ENCODE peak calls at places on chromosome 17, in four cellular contexts. One of them, this sample, is unnamed. For H3K36me3 and H3K4me1, the result is how much of the 10 kb centered on the place peaks cover.

GRCh38 chr17:75096082-75096625 is 8.4 kb downstream of the SLC16A5 start:
- DNase-seq in gastrocnemius medialis: peak
- DNase-seq in SJSA1: peak
- DNase-seq in neural progenitor cell: no peak
- DNase-seq in this sample: peak

GRCh38 chr17:74307984-74308773 is 17.8 kb upstream of the KIF19 start:
- DNase-seq in gastrocnemius medialis: no peak
- DNase-seq in neural progenitor cell: no peak
- DNase-seq in SJSA1: no peak
- DNase-seq in this sample: no peak

GRCh38 chr17:859461-860195 is 77.5 kb downstream of the MRM3 start:
- DNase-seq in gastrocnemius medialis: peak
- DNase-seq in SJSA1: no peak
- DNase-seq in neural progenitor cell: peak
- DNase-seq in this sample: peak

GRCh38 chr17:61414936-61415251 is 15.3 kb downstream of the TBX2 start:
- DNase-seq in neural progenitor cell: no peak
- DNase-seq in SJSA1: no peak
- DNase-seq in gastrocnemius medialis: no peak
- DNase-seq in this sample: no peak

GRCh38 chr17:69947027-69947759 is 127.8 kb upstream of the KCNJ16 start:
- DNase-seq in SJSA1: peak
- DNase-seq in gastrocnemius medialis: no peak
- DNase-seq in neural progenitor cell: no peak
- DNase-seq in this sample: no peak

GRCh38 chr17:14016858-14017257 is 52.4 kb upstream of the COX10 start:
- DNase-seq in gastrocnemius medialis: no peak
- DNase-seq in neural progenitor cell: no peak
- DNase-seq in SJSA1: no peak
- DNase-seq in this sample: no peak

GRCh38 chr17:64024215-64024654 is 3.8 kb upstream of the ICAM2 start:
- DNase-seq in gastrocnemius medialis: no peak
- DNase-seq in neural progenitor cell: no peak
- DNase-seq in SJSA1: no peak
- DNase-seq in this sample: no peak

GRCh38 chr17:2421315-2422147 is 20.7 kb upstream of the MNT start:
- DNase-seq in SJSA1: no peak
- DNase-seq in gastrocnemius medialis: no peak
- DNase-seq in neural progenitor cell: peak
- DNase-seq in this sample: peak

GRCh38 chr17:44599298-44600175 is 42.3 kb downstream of the FZD2 start:
- DNase-seq in gastrocnemius medialis: no peak
- DNase-seq in neural progenitor cell: peak
- DNase-seq in SJSA1: no peak
- DNase-seq in this sample: no peak

GRCh38 chr17:8420041-8420934 is 15.4 kb upstream of the NDEL1 start:
- DNase-seq in neural progenitor cell: no peak
- DNase-seq in gastrocnemius medialis: peak
- DNase-seq in SJSA1: no peak
- DNase-seq in this sample: peak

GRCh38 chr17:45346255-45347015 is 29.6 kb upstream of the MAP3K14 start:
- DNase-seq in SJSA1: no peak
- DNase-seq in neural progenitor cell: no peak
- DNase-seq in gastrocnemius medialis: no peak
- DNase-seq in this sample: no peak

GRCh38 chr17:8326591-8327583 is 12.8 kb upstream of the ODF4 start:
- DNase-seq in neural progenitor cell: peak
- DNase-seq in gastrocnemius medialis: no peak
- DNase-seq in SJSA1: no peak
- DNase-seq in this sample: peak

GRCh38 chr17:54992797-54993639 is 24.5 kb downstream of the STXBP4 start:
- DNase-seq in neural progenitor cell: peak
- DNase-seq in SJSA1: no peak
- DNase-seq in gastrocnemius medialis: no peak
- DNase-seq in this sample: no peak

GRCh38 chr17:1703063-1703462 is 7.1 kb downstream of the TLCD2 start:
- DNase-seq in neural progenitor cell: no peak
- DNase-seq in SJSA1: peak
- DNase-seq in gastrocnemius medialis: no peak
- DNase-seq in this sample: no peak

GRCh38 chr17:62807812-62808575 is at the start of gene MARCHF10:
- DNase-seq in neural progenitor cell: peak
- DNase-seq in gastrocnemius medialis: no peak
- DNase-seq in SJSA1: peak
- DNase-seq in this sample: no peak

DNA sequence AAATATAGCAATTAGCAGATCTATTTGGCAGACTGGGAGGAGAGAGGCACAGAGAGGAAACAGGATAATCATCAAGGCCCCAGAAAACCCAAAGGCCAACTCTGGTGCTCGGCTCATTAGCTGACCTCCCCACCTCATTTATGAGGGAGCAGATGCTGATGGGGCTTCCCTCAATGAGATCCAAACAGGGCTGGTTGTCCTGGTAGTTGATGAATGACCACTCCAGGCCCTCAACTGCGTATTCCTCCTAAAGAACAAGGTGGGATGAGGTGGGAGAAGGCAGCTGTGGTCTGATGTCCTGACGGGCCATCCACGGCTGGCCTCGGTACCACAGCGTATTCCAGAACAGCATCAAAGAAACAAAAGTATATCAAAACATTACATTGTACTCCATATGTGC is 20.8 kb downstream of the ZNHIT3 start:
- DNase-seq in SJSA1: no peak
- DNase-seq in neural progenitor cell: no peak
- DNase-seq in gastrocnemius medialis: no peak
- DNase-seq in this sample: no peak
- H3K36me3 ChIP-seq in SJSA1: half or more
- H3K36me3 ChIP-seq in neural progenitor cell: under half
- H3K36me3 ChIP-seq in gastrocnemius medialis: half or more
- H3K36me3 ChIP-seq in this sample: half or more

GRCh38 chr17:79027274-79027924 is 3.4 kb downstream of the C1QTNF1 start:
- DNase-seq in gastrocnemius medialis: no peak
- DNase-seq in SJSA1: no peak
- DNase-seq in neural progenitor cell: no peak
- DNase-seq in this sample: peak

GRCh38 chr17:79023180-79023705 is 726 bp upstream of the C1QTNF1 start:
- DNase-seq in SJSA1: no peak
- DNase-seq in gastrocnemius medialis: no peak
- DNase-seq in neural progenitor cell: no peak
- DNase-seq in this sample: no peak

GRCh38 chr17:79026345-79027273 is 2.6 kb downstream of the C1QTNF1 start:
- DNase-seq in neural progenitor cell: no peak
- DNase-seq in SJSA1: peak
- DNase-seq in gastrocnemius medialis: no peak
- DNase-seq in this sample: peak

GRCh38 chr17:79023886-79024771 is at the start of gene C1QTNF1:
- DNase-seq in SJSA1: peak
- DNase-seq in neural progenitor cell: peak
- DNase-seq in gastrocnemius medialis: no peak
- DNase-seq in this sample: peak

GRCh38 chr17:79024901-79025737 is 1.1 kb downstream of the C1QTNF1 start:
- DNase-seq in gastrocnemius medialis: peak
- DNase-seq in neural progenitor cell: no peak
- DNase-seq in SJSA1: no peak
- DNase-seq in this sample: peak
- H3K4me1 ChIP-seq in gastrocnemius medialis: half or more
- H3K4me1 ChIP-seq in neural progenitor cell: under half
- H3K4me1 ChIP-seq in SJSA1: half or more
- H3K4me1 ChIP-seq in this sample: under half

GRCh38 chr17:82623707-82624106 is 24.5 kb downstream of the WDR45B start:
- DNase-seq in neural progenitor cell: no peak
- DNase-seq in gastrocnemius medialis: no peak
- DNase-seq in SJSA1: no peak
- DNase-seq in this sample: no peak
- H3K36me3 ChIP-seq in neural progenitor cell: under half
- H3K36me3 ChIP-seq in gastrocnemius medialis: half or more
- H3K36me3 ChIP-seq in SJSA1: half or more
- H3K36me3 ChIP-seq in this sample: half or more

DNA sequence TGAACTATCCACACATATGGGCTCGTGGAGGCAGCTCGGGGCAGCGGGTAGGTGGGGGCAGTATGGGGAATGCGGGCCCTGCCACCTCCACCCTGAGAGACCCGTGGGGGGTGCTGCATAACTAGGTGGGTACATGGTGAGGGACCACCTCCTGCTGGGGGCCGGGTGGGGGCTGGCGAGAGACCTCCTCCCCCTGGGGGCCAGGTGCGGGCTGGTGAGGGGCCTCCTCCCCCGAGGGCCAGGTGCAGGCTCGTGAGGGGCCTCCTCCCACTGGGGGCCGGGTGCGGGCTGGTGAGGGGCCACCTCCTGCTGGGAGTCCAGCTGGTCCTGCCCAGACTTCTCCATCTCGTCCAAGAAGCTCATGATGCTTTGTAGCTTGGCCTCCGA is 25.4 kb downstream of the CEP131 start:
- DNase-seq in SJSA1: no peak
- DNase-seq in gastrocnemius medialis: no peak
- DNase-seq in neural progenitor cell: no peak
- DNase-seq in this sample: no peak
- H3K4me1 ChIP-seq in SJSA1: under half
- H3K4me1 ChIP-seq in gastrocnemius medialis: under half
- H3K4me1 ChIP-seq in neural progenitor cell: under half
- H3K4me1 ChIP-seq in this sample: under half

GRCh38 chr17:83092186-83092585 is 12.8 kb downstream of the METRNL start:
- DNase-seq in SJSA1: no peak
- DNase-seq in gastrocnemius medialis: no peak
- DNase-seq in neural progenitor cell: no peak
- DNase-seq in this sample: no peak
- H3K36me3 ChIP-seq in SJSA1: half or more
- H3K36me3 ChIP-seq in gastrocnemius medialis: under half
- H3K36me3 ChIP-seq in neural progenitor cell: under half
- H3K36me3 ChIP-seq in this sample: under half

DNA sequence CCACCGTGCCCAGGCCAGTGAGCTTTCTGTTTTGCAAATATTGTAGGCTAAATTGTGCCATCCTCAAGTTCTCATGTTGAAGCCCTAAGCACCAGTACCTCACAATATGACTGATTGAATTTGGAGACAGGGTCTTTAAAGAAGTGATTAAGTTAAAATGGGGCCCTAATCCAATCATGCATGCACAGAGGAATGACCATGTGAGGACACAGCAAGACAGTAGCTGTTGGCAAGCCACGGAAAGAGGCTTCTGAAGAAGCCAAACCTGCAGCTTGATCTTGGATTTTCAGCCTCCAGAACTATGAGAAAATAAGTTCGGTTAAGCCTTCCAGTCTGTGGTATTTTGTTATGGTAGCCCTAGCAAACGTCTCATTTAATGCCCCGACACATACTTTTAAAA is 24.9 kb downstream of the TOM1L2 start:
- DNase-seq in neural progenitor cell: no peak
- DNase-seq in SJSA1: no peak
- DNase-seq in gastrocnemius medialis: no peak
- DNase-seq in this sample: no peak
- H3K4me1 ChIP-seq in neural progenitor cell: under half
- H3K4me1 ChIP-seq in SJSA1: half or more
- H3K4me1 ChIP-seq in gastrocnemius medialis: half or more
- H3K4me1 ChIP-seq in this sample: half or more

GRCh38 chr17:42122371-42123303 is at the start of gene HSPB9:
- DNase-seq in neural progenitor cell: peak
- DNase-seq in SJSA1: no peak
- DNase-seq in gastrocnemius medialis: no peak
- DNase-seq in this sample: peak
- H3K36me3 ChIP-seq in neural progenitor cell: under half
- H3K36me3 ChIP-seq in SJSA1: under half
- H3K36me3 ChIP-seq in gastrocnemius medialis: under half
- H3K36me3 ChIP-seq in this sample: under half

GRCh38 chr17:39097537-39097936 is 53.9 kb downstream of the PLXDC1 start:
- DNase-seq in gastrocnemius medialis: no peak
- DNase-seq in SJSA1: no peak
- DNase-seq in neural progenitor cell: no peak
- DNase-seq in this sample: no peak

GRCh38 chr17:39095309-39095686 is 56.1 kb downstream of the PLXDC1 start:
- DNase-seq in gastrocnemius medialis: no peak
- DNase-seq in neural progenitor cell: no peak
- DNase-seq in SJSA1: no peak
- DNase-seq in this sample: no peak

GRCh38 chr17:39097159-39097519 is 54.3 kb downstream of the PLXDC1 start:
- DNase-seq in neural progenitor cell: no peak
- DNase-seq in SJSA1: no peak
- DNase-seq in gastrocnemius medialis: no peak
- DNase-seq in this sample: no peak

GRCh38 chr17:39094607-39095308 is 56.7 kb downstream of the PLXDC1 start:
- DNase-seq in SJSA1: no peak
- DNase-seq in gastrocnemius medialis: no peak
- DNase-seq in neural progenitor cell: no peak
- DNase-seq in this sample: no peak

DNA sequence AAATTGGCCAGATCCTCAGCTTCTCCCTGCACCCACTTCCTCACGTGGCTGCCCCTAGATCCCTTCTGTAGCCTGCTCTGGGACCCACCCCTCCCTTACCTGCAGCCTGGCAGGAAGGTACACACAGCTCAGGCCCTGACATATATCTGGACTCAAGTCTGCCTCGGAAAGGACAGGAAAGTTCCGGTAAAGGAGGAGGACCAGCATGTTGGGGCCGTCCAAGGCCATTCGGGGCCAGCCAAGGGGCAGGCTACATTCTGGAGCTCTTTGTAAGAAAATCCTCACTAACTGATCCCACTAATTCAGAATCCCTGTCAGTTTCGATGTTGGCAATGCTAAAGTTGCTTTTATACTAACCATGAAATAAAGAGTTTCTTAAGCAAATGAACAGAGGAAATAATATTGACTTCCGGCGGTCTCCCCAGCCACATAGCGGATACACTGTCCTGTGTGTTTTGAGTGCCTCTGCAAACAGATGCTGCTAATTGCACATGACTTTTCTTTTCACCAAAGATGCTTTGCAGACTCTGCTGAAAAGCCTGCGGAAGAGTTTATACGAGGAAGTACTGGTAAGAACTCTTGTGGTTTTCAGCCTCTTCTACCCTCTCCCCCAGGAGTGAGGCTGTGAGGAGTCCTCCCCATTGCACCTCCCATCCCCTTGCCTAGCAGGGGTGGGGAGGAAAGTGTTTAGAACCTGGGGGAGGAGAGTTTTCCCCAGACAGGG is 54.8 kb downstream of the PLXDC1 start:
- DNase-seq in neural progenitor cell: no peak
- DNase-seq in gastrocnemius medialis: no peak
- DNase-seq in SJSA1: no peak
- DNase-seq in this sample: no peak
- H3K4me1 ChIP-seq in neural progenitor cell: under half
- H3K4me1 ChIP-seq in gastrocnemius medialis: under half
- H3K4me1 ChIP-seq in SJSA1: under half
- H3K4me1 ChIP-seq in this sample: under half

This sample was measured in psoas muscle.